ENCODE peak calls at places on chromosomes 4 and X, in seven cellular contexts. M is MG63; N is CD4-positive, alpha-beta T cell; D is HEK293T; W is stromal cell of bone marrow; Z is stomach; L is NCI-H1694 treated with DMSO at 0.1 percent for 48 hours. V is an unnamed sample.

GRCh38 chrX:79095441-79096338 is 48.8 kb upstream of the GPR174 start:
- DNase-seq in M (no peak), N (no peak), D (no peak), W (no peak), Z (no peak), L (no peak), V (no peak)

GRCh38 chrX:9316096-9316495 is 148.8 kb upstream of the TBL1X start:
- DNase-seq in M (no peak), N (no peak), D (no peak), W (no peak), Z (no peak), L (no peak), V (no peak)

GRCh38 chrX:70478521-70478920 is 33.9 kb downstream of the DLG3 start:
- DNase-seq in M (no peak), N (no peak), D (no peak), W (no peak), Z (no peak), L (peak), V (peak)

GRCh38 chrX:20144491-20144890 is 2.9 kb upstream of the EIF1AX start:
- DNase-seq in M (peak), N (no peak), D (no peak), W (no peak), Z (no peak), L (no peak), V (no peak)

GRCh38 chrX:15334561-15334960 is 762 bp downstream of the PIGA start:
- DNase-seq in M (peak), N (no peak), D (no peak), W (no peak), Z (no peak), L (no peak), V (no peak)

GRCh38 chrX:12701625-12702024 is 89.6 kb upstream of the PRPS2 start:
- DNase-seq in M (peak), N (no peak), D (peak), W (peak), Z (peak), L (peak), V (peak)

GRCh38 chr4:162131256-162131655 is 32.5 kb downstream of the FSTL5 start:
- DNase-seq in M (no peak), N (no peak), D (no peak), W (no peak), Z (no peak), L (no peak), V (no peak)

GRCh38 chr4:165972747-165973146 is 99.7 kb downstream of the TLL1 start:
- DNase-seq in M (no peak), N (no peak), D (no peak), W (no peak), Z (no peak), L (no peak), V (no peak)

GRCh38 chr4:98518555-98519267 is 139.7 kb downstream of the TSPAN5 start:
- DNase-seq in M (no peak), N (no peak), D (no peak), W (no peak), Z (no peak), L (no peak), V (no peak)

GRCh38 chr4:53695540-53696463 is 104.5 kb upstream of the LNX1 start:
- DNase-seq in M (no peak), N (no peak), D (no peak), W (no peak), Z (no peak), L (no peak), V (no peak)

GRCh38 chr4:83725076-83726074 is 189.5 kb downstream of the GPAT3 start:
- DNase-seq in M (no peak), N (no peak), D (no peak), W (no peak), Z (no peak), L (no peak), V (no peak)

V was measured in DMS 273 treated with DMSO at 0.1 percent for 48 hours.